ENCODE peak calls at places on chromosomes 13 and 19, in four cellular contexts. S is EL, L is C1 segment of cervical spinal cord, M is posterior cingulate gyrus. G is an unnamed sample.

GRCh38 chr13:63425131-63425530 is 2009.5 kb upstream of the PCDH20 start:
- DNase-seq in M (no peak), L (no peak), S (peak; percentile 48), G (peak; percentile 74)

GRCh38 chr13:33272531-33273124 is 12.9 kb downstream of the STARD13 start:
- DNase-seq in M (no peak), L (no peak), S (no peak), G (peak; percentile 29)

GRCh38 chr13:49954674-49955455 is 18.7 kb upstream of the SPRYD7 start:
- DNase-seq in S (no peak), M (no peak), L (no peak), G (peak; percentile 54)

GRCh38 chr13:100983111-100983510 is 308.5 kb upstream of the TMTC4 start:
- DNase-seq in M (no peak), L (no peak), S (no peak), G (no peak)

GRCh38 chr13:80341771-80342271 is 895 bp upstream of the SPRY2 start:
- DNase-seq in M (peak; percentile 32), S (peak; percentile 48), L (peak; percentile 54), G (peak; percentile 36)

GRCh38 chr13:88188986-88189385 is 517.8 kb downstream of the SLITRK5 start:
- DNase-seq in M (no peak), L (no peak), S (no peak), G (no peak)

GRCh38 chr19:40607311-40607871 is 6.2 kb downstream of the LTBP4 start:
- DNase-seq in L (no peak), S (no peak), M (no peak), G (no peak)

GRCh38 chr19:5718579-5719273 is 1.2 kb downstream of the LONP1 start:
- DNase-seq in S (peak; percentile 90), M (no peak), L (no peak), G (peak; percentile 94)

GRCh38 chr13:26946675-26947342 is 186.2 kb upstream of the GPR12 start:
- DNase-seq in S (peak; percentile 56), M (no peak), L (no peak), G (peak; percentile 67)

GRCh38 chr19:47613165-47614146 is 4.5 kb downstream of the BICRA start:
- DNase-seq in S (peak; percentile 82), M (no peak), L (no peak), G (peak; percentile 90)

GRCh38 chr19:21463449-21464105 is 41.8 kb upstream of the ZNF429 start:
- DNase-seq in M (no peak), L (no peak), S (peak; percentile 35), G (no peak)

GRCh38 chr19:3403489-3404323 is 37.3 kb downstream of the NFIC start:
- DNase-seq in M (peak; percentile 80), S (peak; percentile 89), L (peak; percentile 74), G (peak; percentile 99)

GRCh38 chr13:42354246-42355117 is 82.5 kb downstream of the AKAP11 start:
- DNase-seq in L (no peak), S (peak; percentile 39), M (no peak), G (peak; percentile 59)

GRCh38 chr19:10952809-10953208 is 8.0 kb upstream of the SMARCA4 start:
- DNase-seq in L (no peak), M (no peak), S (no peak), G (no peak)

GRCh38 chr19:41116261-41116660 is 2.0 kb downstream of the CYP2F1 start:
- DNase-seq in M (no peak), L (no peak), S (no peak), G (no peak)

GRCh38 chr13:34161829-34162544 is 344.0 kb downstream of the RFC3 start:
- DNase-seq in M (no peak), S (peak; percentile 29), L (no peak), G (peak; percentile 84)

GRCh38 chr13:36858285-36858684 is 39.3 kb downstream of the RFXAP start:
- DNase-seq in S (peak; percentile 53), M (no peak), L (no peak), G (peak; percentile 66)

GRCh38 chr13:95122063-95122462 is 179.2 kb downstream of the ABCC4 start:
- DNase-seq in M (no peak), S (peak; percentile 51), L (no peak), G (peak; percentile 63)

GRCh38 chr13:111345682-111346081 is 25.2 kb downstream of the TEX29 start:
- DNase-seq in S (no peak), L (no peak), M (no peak), G (no peak)

GRCh38 chr19:6070179-6071102 is 39.9 kb downstream of the RFX2 start:
- DNase-seq in M (no peak), L (no peak), S (no peak), G (no peak)

GRCh38 chr13:35512271-35512920 is 35.9 kb upstream of the MAB21L1 start:
- DNase-seq in L (no peak), M (no peak), S (peak; percentile 95), G (peak; percentile 94)

GRCh38 chr19:55058781-55059610 is 4.0 kb downstream of the RDH13 start:
- DNase-seq in L (no peak), S (no peak), M (no peak), G (no peak)

G was measured in EH.